ENCODE peak calls at places on chromosomes 12 and 14, in four cellular contexts. Z, V, D and H are unnamed samples.

GRCh38 chr14:61516957-61517356 is 178.4 kb upstream of the HIF1A start:
- DNase-seq in Z (no peak), V (no peak), D (no peak), H (no peak)

GRCh38 chr14:102822311-102822863 is 45.1 kb downstream of the TRAF3 start:
- DNase-seq in Z (no peak), V (no peak), D (no peak), H (no peak)

GRCh38 chr14:41605550-41606248 is 977 bp upstream of the LRFN5 start:
- DNase-seq in Z (no peak), V (no peak), D (no peak), H (no peak)

GRCh38 chr14:57871487-57872080 is 5.7 kb upstream of the SLC35F4 start:
- DNase-seq in Z (peak), V (peak), D (no peak), H (no peak)

GRCh38 chr14:61326847-61327246 is 5.5 kb downstream of the PRKCH start:
- DNase-seq in Z (no peak), V (no peak), D (no peak), H (no peak)

GRCh38 chr14:103155013-103155412 is 31.8 kb downstream of the TNFAIP2 start:
- DNase-seq in Z (no peak), V (no peak), D (no peak), H (no peak)

GRCh38 chr12:116299548-116300150 is 22.2 kb upstream of the MED13L start:
- DNase-seq in Z (no peak), V (no peak), D (no peak), H (no peak)

GRCh38 chr12:21169878-21170472 is 39.0 kb downstream of the SLCO1B1 start:
- DNase-seq in Z (peak), V (no peak), D (peak), H (no peak)

GRCh38 chr14:20343855-20344205 is 395 bp downstream of the PARP2 start:
- DNase-seq in Z (peak), V (no peak), D (no peak), H (no peak)

GRCh38 chr12:89861086-89861485 is 152.4 kb upstream of the ATP2B1 start:
- DNase-seq in Z (peak), V (no peak), D (no peak), H (no peak)

GRCh38 chr12:1493781-1494180 is 100.6 kb downstream of the FBXL14 start:
- DNase-seq in Z (no peak), V (no peak), D (no peak), H (no peak)

GRCh38 chr12:20364501-20364900 is 3.8 kb upstream of the PDE3A start:
- DNase-seq in Z (no peak), V (no peak), D (no peak), H (no peak)

GRCh38 chr12:98127854-98128253 is 387.5 kb upstream of the TMPO start:
- DNase-seq in Z (no peak), V (no peak), D (no peak), H (no peak)

GRCh38 chr12:66555113-66555512 is 123.8 kb downstream of the GRIP1 start:
- DNase-seq in Z (peak), V (no peak), D (no peak), H (no peak)

GRCh38 chr12:13390381-13390856 is 193.9 kb downstream of the EMP1 start:
- DNase-seq in Z (no peak), V (no peak), D (no peak), H (no peak)

GRCh38 chr12:128772249-128772648 is 51.5 kb downstream of the SLC15A4 start:
- DNase-seq in Z (no peak), V (no peak), D (no peak), H (no peak)

GRCh38 chr14:100645200-100645985 is 58.2 kb upstream of the BEGAIN start:
- DNase-seq in Z (peak), V (peak), D (peak), H (peak)

GRCh38 chr12:5376591-5377207 is 55.2 kb upstream of the NTF3 start:
- DNase-seq in Z (no peak), V (no peak), D (no peak), H (no peak)

GRCh38 chr12:32302218-32302826 is 97.0 kb upstream of the FGD4 start:
- DNase-seq in Z (peak), V (peak), D (no peak), H (peak)

GRCh38 chr14:35374273-35374681 is 30.3 kb downstream of the NFKBIA start:
- DNase-seq in Z (no peak), V (no peak), D (peak), H (no peak)

GRCh38 chr12:79689477-79690155 is 1.1 kb downstream of the PAWR start:
- DNase-seq in Z (no peak), V (no peak), D (no peak), H (peak)

GRCh38 chr14:30988509-30988908 is 36.9 kb upstream of the AP4S1 start:
- DNase-seq in Z (no peak), V (no peak), D (no peak), H (no peak)

GRCh38 chr14:41749425-41749824 is 142.7 kb downstream of the LRFN5 start:
- DNase-seq in Z (no peak), V (no peak), D (no peak), H (no peak)

GRCh38 chr12:108542320-108542719 is 18.7 kb downstream of the SART3 start:
- DNase-seq in Z (no peak), V (no peak), D (no peak), H (no peak)

DNA sequence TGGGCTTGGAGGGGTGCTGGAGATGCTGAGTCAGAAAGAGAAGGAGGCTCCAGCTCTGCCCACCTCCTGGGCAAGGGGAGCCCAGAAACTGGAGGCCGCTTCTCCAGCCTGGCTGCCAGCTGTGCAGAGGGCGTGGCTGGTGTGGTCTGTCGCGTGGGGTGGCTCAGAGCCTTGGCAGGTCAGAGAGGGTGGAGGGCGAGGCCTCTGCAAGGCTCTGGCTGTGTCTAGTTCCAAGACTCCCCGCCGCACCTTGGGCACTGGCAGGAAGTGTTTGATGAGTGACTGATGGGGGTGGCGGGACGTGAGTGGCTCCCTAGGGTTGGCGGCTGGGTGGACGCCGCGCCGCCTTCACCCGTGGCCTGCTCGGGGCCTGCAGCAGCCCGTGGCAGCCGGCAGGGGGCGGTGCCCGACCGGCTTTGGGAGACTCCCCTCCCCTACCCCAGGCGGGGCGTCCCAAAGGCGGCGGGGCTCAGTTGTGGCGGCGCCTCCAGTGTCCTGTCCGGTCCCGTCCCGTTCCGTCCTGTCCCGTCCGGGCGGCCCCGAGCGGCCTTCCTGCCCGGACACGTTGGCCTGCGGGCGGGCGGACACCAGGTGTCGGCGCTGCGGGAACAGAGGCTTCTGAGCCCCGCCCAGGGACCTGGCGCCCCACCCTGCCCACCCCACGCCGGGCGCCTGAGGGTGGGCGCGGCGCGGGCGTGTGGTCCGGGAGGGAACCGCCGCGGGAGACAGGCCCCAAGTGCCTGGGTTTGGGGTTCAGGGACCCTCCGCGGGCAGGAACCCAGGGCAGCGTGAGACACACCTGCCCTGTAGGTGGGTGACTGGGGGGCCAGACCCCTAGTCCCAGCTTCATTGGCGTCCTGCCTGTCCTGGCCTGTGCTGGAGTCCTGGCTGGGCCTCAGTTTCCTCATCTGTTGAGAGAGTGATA is 39.7 kb downstream of the KRT80 start:
- DNase-seq in Z (peak), V (no peak), D (peak), H (peak)
- TF ChIP-seq SPI1 in Z (no peak), V (no peak), D (no peak), H (no peak)

DNA sequence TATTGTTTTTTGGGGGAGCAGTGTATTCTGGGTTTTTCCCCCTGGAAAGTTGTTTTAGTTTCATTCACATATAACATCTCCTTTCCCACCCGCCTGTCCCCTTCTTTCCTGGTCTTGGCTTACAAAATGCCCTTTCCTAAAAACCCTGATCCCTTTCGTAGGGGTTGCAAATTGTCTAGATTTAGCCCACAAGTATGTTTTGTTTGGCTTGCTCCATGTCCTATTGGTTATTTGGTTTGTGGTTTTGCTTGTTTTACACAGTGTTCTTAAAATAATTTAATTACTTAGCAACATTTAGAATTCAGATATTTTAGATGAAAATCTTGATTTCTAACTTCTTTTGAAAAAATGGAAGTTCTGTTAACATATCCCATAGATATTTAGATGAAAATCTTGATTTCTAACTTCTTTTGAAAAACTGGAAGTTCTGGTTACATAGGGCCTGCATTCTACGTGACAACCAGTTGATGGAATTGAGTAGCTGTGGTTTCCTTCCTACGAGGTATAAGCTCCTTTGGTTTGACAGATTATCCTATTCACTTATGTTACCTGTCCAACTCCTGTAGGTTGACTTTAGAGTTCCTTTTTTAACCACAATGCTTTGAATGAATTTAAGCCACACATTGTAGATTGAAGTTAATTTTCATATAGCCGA is 89.2 kb upstream of the TMEM263 start:
- DNase-seq in Z (no peak), V (no peak), D (no peak), H (no peak)
- TF ChIP-seq SPI1 in Z (no peak), V (no peak), D (no peak), H (no peak)

DNA sequence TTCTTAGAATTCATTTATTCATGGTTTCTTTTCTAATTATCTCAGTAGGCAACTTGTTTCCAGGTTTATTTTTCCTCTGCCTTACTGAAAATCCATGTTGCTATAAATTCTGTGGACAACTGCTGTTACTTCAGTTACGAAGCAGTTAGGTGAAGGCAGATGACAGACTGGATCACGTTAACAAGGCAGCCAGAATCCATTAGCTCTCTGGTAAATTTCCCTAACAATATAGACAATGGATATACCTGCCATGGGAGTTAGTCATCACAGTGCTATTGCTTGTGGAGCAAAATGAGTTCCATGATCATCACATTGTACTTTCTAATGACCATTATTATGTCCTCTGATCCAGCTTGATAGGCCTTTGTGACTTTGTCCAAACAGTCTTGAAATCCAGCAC is 291.5 kb downstream of the NELL2 start:
- DNase-seq in Z (no peak), V (no peak), D (no peak), H (no peak)
- TF ChIP-seq SPI1 in Z (no peak), V (no peak), D (no peak), H (no peak)

GRCh38 chr14:88895116-88895515 is 70.7 kb downstream of the TTC8 start:
- DNase-seq in Z (no peak), V (no peak), D (no peak), H (no peak)
- TF ChIP-seq SPI1 in Z (no peak), V (no peak), D (no peak), H (no peak)

DNA sequence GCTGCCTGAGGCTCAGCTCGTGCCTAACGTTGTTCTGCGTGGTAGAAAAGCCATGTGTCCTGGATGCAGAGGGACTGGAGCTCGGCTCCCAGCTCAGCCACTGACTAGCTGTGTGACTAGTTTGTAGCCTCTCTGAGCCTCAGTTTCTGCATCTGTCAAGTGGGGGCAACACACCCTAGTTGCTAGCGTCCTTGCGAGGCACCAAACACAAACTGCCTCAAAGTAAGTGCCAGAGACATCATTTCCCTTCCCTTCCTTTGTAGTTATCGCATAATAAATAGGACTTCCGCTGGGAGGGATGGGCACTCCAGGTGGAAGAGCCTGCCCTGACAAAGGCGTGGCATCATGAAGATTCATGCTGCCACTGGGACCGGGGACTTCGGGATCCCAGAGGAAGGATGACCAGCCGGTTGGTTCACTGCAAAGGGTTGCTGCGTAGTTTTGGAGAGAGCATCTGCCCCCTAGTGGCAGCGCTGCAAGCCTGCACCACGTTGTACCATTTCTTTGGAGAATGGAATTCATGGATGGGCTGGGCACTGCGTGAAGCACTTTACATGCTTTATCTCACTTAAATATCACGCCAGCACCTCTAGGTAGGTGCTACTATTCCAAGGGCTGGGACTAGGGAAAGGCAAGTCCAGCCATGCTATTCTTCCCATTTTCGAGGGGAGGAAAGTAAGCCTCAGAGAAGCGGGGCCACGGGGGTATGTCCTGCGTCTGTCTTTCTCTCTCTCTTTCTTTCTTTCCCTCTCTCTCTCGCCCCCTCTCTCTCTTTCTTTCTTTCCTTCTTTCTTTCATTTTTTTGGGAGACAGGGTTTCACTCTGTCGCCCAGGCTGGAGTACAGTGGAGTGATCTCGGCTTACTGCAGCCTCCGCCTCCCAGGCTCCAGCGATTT is 4.6 kb downstream of the CCDC197 start:
- DNase-seq in Z (peak), V (no peak), D (no peak), H (peak)
- TF ChIP-seq SPI1 in Z (no peak), V (no peak), D (no peak), H (no peak)